ENCODE peak calls at places on chromosomes 11 and 22, in nine cellular contexts. M, H, Q, U, O, K, L, W and Y are unnamed samples.

GRCh38 chr22:49670610-49671330 is 156.9 kb downstream of the BRD1 start:
- DNase-seq in H (no peak), W (no peak), O (no peak), U (peak), M (peak), Q (no peak), K (no peak), L (no peak), Y (no peak)

GRCh38 chr11:17978553-17979287 is 34.1 kb downstream of the SERGEF start:
- DNase-seq in W (peak), K (no peak), L (peak), M (no peak), Q (peak), O (peak), U (peak), H (no peak), Y (peak)

GRCh38 chr22:47804281-47804680 is 1041.8 kb downstream of the TBC1D22A start:
- DNase-seq in U (no peak), W (no peak), M (no peak), Q (no peak), L (no peak), H (no peak), O (no peak), K (no peak), Y (no peak)

GRCh38 chr11:62857541-62857982 is 18.2 kb upstream of the WDR74 start:
- DNase-seq in L (no peak), H (no peak), O (no peak), M (no peak), Q (no peak), W (no peak), K (no peak), U (no peak), Y (peak)

GRCh38 chr11:9629064-9629463 is 34.8 kb upstream of the SWAP70 start:
- DNase-seq in L (no peak), M (no peak), Q (no peak), H (no peak), U (peak), W (no peak), O (no peak), K (no peak), Y (no peak)

GRCh38 chr22:39269095-39269827 is 24.5 kb upstream of the PDGFB start:
- DNase-seq in M (no peak), U (no peak), K (no peak), W (no peak), O (no peak), L (no peak), H (no peak), Q (no peak), Y (no peak)

GRCh38 chr22:49838771-49839717 is 11.4 kb upstream of the BRD1 start:
- DNase-seq in Q (no peak), U (peak), L (peak), M (peak), O (no peak), K (no peak), H (no peak), W (no peak), Y (no peak)

GRCh38 chr11:72812604-72812967 is 1.6 kb upstream of the ATG16L2 start:
- DNase-seq in W (no peak), O (no peak), K (no peak), U (no peak), Q (no peak), M (no peak), H (no peak), L (no peak), Y (no peak)

GRCh38 chr22:30459206-30460052 is 12.4 kb downstream of the SEC14L3 start:
- DNase-seq in Q (no peak), L (peak), O (peak), K (no peak), H (no peak), M (no peak), W (peak), U (no peak), Y (peak)

GRCh38 chr11:132704796-132705375 is 827.4 kb downstream of the OPCML start:
- DNase-seq in K (no peak), U (no peak), O (no peak), Q (no peak), H (no peak), W (no peak), L (no peak), M (no peak), Y (no peak)

GRCh38 chr11:26134481-26135355 is 197.2 kb upstream of the ANO3 start:
- DNase-seq in W (peak), Q (peak), M (no peak), U (no peak), L (peak), O (peak), H (no peak), K (no peak), Y (peak)

GRCh38 chr11:72224587-72225410 is at the start of gene INPPL1:
- DNase-seq in W (peak), L (peak), O (peak), Q (peak), U (peak), M (peak), K (no peak), H (no peak), Y (peak)

GRCh38 chr11:84407091-84407490 is 1120.9 kb upstream of the CCDC90B start:
- DNase-seq in M (no peak), H (no peak), Q (no peak), K (no peak), L (no peak), O (no peak), U (no peak), W (no peak), Y (no peak)

GRCh38 chr22:29917052-29917902 is 34.3 kb downstream of the MTMR3 start:
- DNase-seq in H (no peak), K (no peak), W (peak), U (no peak), M (no peak), Q (no peak), O (no peak), L (no peak), Y (peak)

GRCh38 chr11:57761301-57762234 is at the start of gene CTNND1:
- DNase-seq in M (peak), Q (peak), L (peak), K (peak), W (peak), H (peak), O (peak), U (peak), Y (peak)

GRCh38 chr11:50423208-50423607 is 390.5 kb downstream of the OR4C45 start:
- DNase-seq in U (no peak), Q (no peak), L (no peak), W (no peak), O (no peak), H (no peak), M (no peak), K (no peak), Y (no peak)

GRCh38 chr11:84790849-84791427 is 836.2 kb downstream of the DLG2 start:
- DNase-seq in H (no peak), Q (no peak), M (no peak), K (no peak), O (no peak), L (no peak), W (no peak), U (no peak), Y (no peak)

GRCh38 chr11:116452447-116452846 is 320.3 kb downstream of the BUD13 start:
- DNase-seq in O (no peak), Q (peak), L (no peak), W (no peak), K (no peak), M (no peak), H (no peak), U (no peak), Y (no peak)

GRCh38 chr11:116458546-116458945 is 314.2 kb downstream of the BUD13 start:
- DNase-seq in U (no peak), M (no peak), O (no peak), L (no peak), W (no peak), K (no peak), Q (no peak), H (no peak), Y (no peak)

GRCh38 chr11:116457336-116458007 is 315.3 kb downstream of the BUD13 start:
- DNase-seq in M (no peak), Q (peak), W (no peak), U (no peak), O (no peak), H (no peak), L (no peak), K (no peak), Y (no peak)

GRCh38 chr11:116454951-116455350 is 317.8 kb downstream of the BUD13 start:
- DNase-seq in U (no peak), H (no peak), W (no peak), K (no peak), Q (no peak), M (no peak), O (no peak), L (no peak), Y (no peak)

DNA sequence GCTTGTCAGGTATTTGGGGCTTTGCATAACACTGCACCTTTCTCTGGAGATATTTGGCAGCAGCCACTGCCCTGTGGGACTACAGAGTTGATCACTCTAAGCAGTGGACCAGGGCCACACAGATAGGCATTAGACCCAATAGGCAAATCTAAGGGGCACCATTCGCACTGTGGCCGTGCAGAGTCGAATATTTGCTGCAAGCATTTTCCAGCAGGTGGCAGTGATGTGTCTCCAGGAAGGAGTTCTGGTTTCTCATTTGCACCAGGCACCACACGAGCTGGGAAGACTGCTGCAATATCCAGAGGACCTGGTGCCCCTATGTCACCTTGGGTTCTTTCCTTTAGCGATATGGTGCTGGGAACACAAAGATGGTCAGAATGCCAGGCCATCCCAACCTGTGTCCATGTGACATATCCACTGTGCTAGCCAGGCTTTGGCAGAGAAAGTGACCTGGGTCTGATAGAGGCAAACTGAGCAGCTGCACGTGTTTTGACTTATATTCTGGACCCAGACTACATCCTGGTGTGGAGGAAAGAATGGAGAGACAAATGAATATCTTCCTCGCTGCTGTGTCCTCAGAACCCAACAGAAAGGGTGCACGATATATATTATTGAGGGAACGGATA is 318.7 kb downstream of the BUD13 start:
- DNase-seq in H (no peak), M (no peak), O (peak), K (no peak), Q (peak), L (peak), W (peak), U (peak), Y (peak)
- TF ChIP-seq CTCF in H (no peak), M (peak), O (peak), K (peak), Q (peak), L (peak), W (peak), U (peak), Y (peak)

GRCh38 chr11:75768112-75768908 is at the start of gene DGAT2:
- DNase-seq in M (peak), W (peak), O (peak), H (peak), L (peak), K (no peak), Q (peak), U (peak), Y (peak)
- TF ChIP-seq CTCF in M (peak), W (no peak), O (no peak), H (peak), L (no peak), K (no peak), Q (peak), U (peak), Y (no peak)

GRCh38 chr22:20526305-20526627 is 18.9 kb downstream of the MED15 start:
- DNase-seq in M (no peak), Q (no peak), K (no peak), W (no peak), H (no peak), U (no peak), L (no peak), O (no peak), Y (no peak)

GRCh38 chr22:20525048-20525447 is 17.6 kb downstream of the MED15 start:
- DNase-seq in O (no peak), K (no peak), H (no peak), M (no peak), U (no peak), L (no peak), W (no peak), Q (no peak), Y (no peak)

GRCh38 chr22:20528405-20528978 is 21.1 kb downstream of the MED15 start:
- DNase-seq in U (no peak), M (peak), H (no peak), O (no peak), W (no peak), Q (no peak), L (no peak), K (no peak), Y (no peak)

GRCh38 chr22:20524004-20524481 is 16.6 kb downstream of the MED15 start:
- DNase-seq in W (no peak), L (no peak), H (no peak), O (no peak), M (no peak), Q (no peak), U (no peak), K (no peak), Y (peak)

DNA sequence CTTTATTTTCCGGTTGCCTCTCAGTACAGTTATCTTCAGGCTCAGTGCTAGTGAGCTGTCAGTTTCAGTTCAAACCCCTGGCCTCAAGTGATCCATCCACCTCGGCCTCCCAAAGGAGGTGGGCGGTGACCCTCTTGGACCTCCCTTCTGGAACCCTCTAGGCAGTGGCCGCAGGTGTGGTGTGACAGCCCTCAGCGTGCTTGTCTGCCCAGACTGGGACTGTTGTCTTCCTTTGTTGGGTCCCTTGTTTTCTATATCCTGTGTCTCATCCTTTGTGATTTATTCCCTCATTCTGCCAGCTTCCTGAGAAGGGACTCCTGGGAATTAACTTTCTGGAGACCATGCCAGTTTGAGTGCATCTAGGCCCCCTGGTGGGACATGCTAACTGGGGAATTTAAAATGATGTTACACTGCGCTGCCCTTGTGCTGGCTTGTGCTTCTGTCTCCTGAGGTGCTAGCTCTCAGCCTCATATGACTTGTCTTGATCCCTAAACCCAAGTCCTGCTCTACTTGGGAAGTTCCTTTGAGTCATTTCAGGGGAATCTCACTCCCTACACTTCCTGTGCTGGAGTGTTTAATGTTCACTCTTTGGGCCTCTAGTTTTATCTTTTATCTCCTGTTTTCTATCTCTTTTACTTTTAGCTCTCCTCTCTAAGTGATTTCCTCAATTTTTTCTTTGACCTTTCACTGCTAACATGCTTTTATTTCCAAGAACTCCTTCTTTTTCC is 19.4 kb downstream of the MED15 start:
- DNase-seq in U (no peak), Q (no peak), K (no peak), W (peak), L (peak), O (no peak), H (no peak), M (no peak), Y (peak)
- TF ChIP-seq CTCF in U (no peak), Q (peak), K (peak), W (peak), L (peak), O (no peak), H (no peak), M (no peak), Y (no peak)

DNA sequence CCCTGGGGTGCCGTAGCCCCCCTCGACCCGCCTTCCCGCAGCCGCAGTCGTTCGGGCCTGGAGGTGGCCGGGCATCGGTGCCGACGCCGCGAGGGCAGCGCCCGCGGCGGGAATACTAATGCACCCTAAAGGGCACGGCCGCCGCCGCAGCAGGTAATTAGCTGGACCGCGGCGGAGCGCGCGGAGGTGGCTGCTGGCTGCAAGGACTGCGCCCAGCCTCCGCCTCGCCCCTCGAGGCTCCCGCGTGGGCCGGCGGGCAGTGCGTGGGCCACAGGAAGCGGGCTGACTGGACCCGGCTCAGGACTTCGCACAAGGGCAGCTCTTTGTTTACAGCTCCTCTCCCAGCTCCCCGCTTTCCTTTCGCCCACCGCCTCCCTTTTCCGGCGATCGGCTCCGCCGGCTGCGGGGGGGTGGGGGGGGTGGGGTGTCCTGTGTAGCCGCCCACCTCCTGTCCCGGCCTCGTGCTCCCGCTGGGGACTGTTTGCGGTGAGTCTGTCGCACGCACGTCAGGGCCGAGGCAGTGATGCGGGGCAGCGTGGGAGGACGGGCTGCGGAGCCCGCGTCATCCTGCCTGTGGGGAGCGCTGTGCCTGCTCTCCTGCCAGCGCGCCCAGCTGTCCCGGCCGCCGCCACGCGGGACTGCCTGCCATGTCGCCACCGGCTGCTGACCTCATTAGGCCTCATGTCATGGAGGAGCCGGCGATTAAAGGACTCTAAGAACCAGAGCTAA is 53.2 kb downstream of the GRIK4 start:
- DNase-seq in U (peak), L (peak), M (peak), O (peak), Q (peak), K (no peak), H (no peak), W (peak), Y (peak)
- TF ChIP-seq CTCF in U (no peak), L (peak), M (peak), O (no peak), Q (peak), K (no peak), H (no peak), W (no peak), Y (no peak)

DNA sequence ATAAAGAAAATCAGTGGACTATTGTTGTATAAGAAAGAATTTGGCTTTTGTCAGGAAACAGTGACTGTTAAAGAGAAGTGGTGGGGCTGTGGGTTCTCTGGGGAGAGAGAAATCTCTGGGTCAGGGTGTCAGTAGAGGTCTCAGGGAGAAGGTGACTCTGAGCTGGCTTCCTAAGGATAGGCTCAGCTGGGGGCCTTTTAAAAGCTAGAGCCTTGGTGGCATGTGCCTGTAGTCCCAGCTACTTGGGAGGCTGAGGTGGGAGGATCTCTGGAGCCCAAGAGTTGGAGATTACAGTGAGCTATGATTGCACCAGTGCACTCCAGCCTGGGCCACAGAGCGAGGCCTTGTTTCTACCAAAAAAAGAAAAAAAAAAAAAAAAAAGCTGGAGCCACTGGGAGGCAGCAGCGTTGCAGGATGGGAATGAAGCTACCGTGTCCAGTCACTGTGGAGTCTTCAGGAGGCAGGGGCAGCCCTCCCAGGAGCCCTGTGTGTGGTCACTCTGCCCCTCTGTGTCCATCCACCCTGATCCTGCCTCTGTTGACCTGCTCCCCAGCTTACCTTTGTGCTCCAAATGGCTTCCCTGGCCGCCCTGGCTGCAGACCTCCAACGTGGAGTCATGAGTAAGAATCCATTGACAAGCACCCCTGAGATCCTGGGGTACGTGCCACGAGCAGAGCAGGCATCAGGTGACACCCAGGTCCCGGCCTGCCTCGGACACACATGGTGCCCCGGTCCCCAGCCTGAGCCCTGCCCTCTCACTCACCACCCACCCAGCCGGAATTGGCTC is 5.4 kb upstream of the MIF start:
- DNase-seq in W (peak), Q (no peak), K (no peak), L (peak), H (no peak), U (no peak), O (no peak), M (no peak), Y (no peak)
- TF ChIP-seq CTCF in W (peak), Q (peak), K (peak), L (no peak), H (peak), U (no peak), O (no peak), M (no peak), Y (peak)

DNA sequence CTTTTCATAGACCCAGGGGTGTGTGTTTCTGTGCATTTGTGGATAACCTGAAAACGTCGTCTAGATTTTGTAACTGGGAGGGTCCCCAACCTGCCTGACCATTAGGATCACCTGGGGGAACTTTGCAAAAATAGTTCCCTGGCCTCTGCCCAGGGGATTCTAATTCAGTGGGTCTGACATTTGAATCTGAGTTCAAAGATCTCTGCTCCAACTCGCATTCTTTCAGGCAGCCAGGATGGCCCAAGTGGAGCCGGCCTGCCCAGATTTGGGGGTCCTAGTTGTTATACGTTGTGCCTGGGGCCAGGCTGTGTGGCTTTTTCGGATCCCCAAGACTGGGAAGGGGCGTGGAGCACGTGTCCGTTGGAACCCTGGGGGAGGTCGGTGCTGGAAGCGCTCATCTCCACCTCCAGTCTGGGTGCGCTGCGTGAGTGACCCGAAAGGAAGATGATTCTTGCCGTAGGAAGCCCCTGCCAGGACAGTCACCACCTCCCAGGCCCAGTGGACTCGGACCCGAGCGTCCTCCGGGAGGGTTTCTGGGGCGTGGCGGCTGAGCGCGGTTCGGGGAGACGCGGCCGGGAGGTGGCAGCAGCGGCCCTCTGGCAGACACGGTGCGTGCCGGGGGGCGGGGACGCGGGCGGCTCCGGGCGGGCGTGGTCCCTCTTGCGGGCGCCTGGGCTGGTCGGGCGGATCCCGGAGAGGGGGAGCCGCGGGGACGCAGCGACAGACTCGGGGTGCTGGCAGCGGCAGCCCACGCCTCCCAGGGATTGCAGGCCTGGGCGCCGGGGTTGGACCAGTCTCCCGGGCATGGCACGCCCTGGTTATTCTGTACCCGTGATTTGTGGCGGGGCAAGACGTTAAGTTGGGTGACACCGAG is 29.2 kb upstream of the PLET1 start:
- DNase-seq in O (peak), L (peak), H (peak), M (peak), Q (peak), K (no peak), U (peak), W (peak), Y (peak)
- TF ChIP-seq CTCF in O (peak), L (peak), H (peak), M (peak), Q (peak), K (peak), U (peak), W (peak), Y (peak)

GRCh38 chr11:4826425-4826824 is 5.3 kb downstream of the OR51F2 start:
- DNase-seq in Q (no peak), U (no peak), K (no peak), W (peak), O (no peak), L (peak), H (no peak), M (no peak), Y (no peak)
- TF ChIP-seq CTCF in Q (no peak), U (no peak), K (no peak), W (no peak), O (peak), L (peak), H (no peak), M (no peak), Y (peak)